ENCODE peak calls at places on chromosomes 7 and 10, in four cellular contexts. G is AG08395, X is GM12865, K is HT1080. H is an unnamed sample.

GRCh38 chr10:34612446-34612845 is 202.7 kb downstream of the PARD3 start:
- DNase-seq in G (no peak), X (no peak), K (peak), H (no peak)

GRCh38 chr10:103967433-103968142 is 648 bp downstream of the SLK start:
- DNase-seq in G (peak), X (peak), K (peak), H (peak)

GRCh38 chr10:114634607-114634974 is 23.5 kb downstream of the ABLIM1 start:
- DNase-seq in G (peak), X (no peak), K (peak), H (peak)

GRCh38 chr7:140541513-140542192 is 62.3 kb upstream of the MKRN1 start:
- DNase-seq in G (peak), X (no peak), K (peak), H (peak)

GRCh38 chr7:106493041-106493731 is 167.8 kb downstream of the CCDC71L start:
- DNase-seq in G (no peak), X (no peak), K (no peak), H (no peak)

GRCh38 chr10:129973674-129974059 is 9.6 kb upstream of the EBF3 start:
- DNase-seq in G (no peak), X (no peak), K (no peak), H (no peak)

GRCh38 chr7:82600601-82601000 is 157.0 kb upstream of the CACNA2D1 start:
- DNase-seq in G (no peak), X (no peak), K (no peak), H (peak)

GRCh38 chr10:16009736-16010259 is 149.5 kb upstream of the MINDY3 start:
- DNase-seq in G (no peak), X (no peak), K (no peak), H (no peak)

GRCh38 chr10:24257588-24257987 is 48.6 kb downstream of the KIAA1217 start:
- DNase-seq in G (no peak), X (no peak), K (no peak), H (no peak)

GRCh38 chr10:6269953-6270867 is 67.5 kb downstream of the PFKFB3 start:
- DNase-seq in G (no peak), X (peak), K (peak), H (no peak)

GRCh38 chr10:101031796-101032636 is 982 bp downstream of the SFXN3 start:
- DNase-seq in G (peak), X (peak), K (peak), H (peak)

GRCh38 chr7:156318926-156319325 is 321.6 kb upstream of the RNF32 start:
- DNase-seq in G (no peak), X (no peak), K (no peak), H (no peak)

GRCh38 chr7:135410546-135410942 is 99.4 kb downstream of the CNOT4 start:
- DNase-seq in G (no peak), X (no peak), K (no peak), H (no peak)

GRCh38 chr10:11678074-11678793 is 63.9 kb upstream of the ECHDC3 start:
- DNase-seq in G (peak), X (peak), K (peak), H (peak)